ENCODE peak calls at places on chromosomes 13 and 19, in nine cellular contexts. O, U, F, V, R, Z, K, B and T are unnamed samples.

GRCh38 chr13:37187110-37187509 is 81.6 kb upstream of the CSNK1A1L start:
- DNase-seq in K (peak), U (no peak), O (peak), B (no peak), V (no peak), R (peak), F (peak), Z (no peak), T (no peak)

GRCh38 chr13:34822681-34823080 is 119.4 kb upstream of the NBEA start:
- DNase-seq in F (no peak), Z (no peak), K (no peak), V (no peak), R (no peak), O (no peak), U (no peak), B (no peak), T (no peak)

GRCh38 chr19:30342901-30343300 is 29.3 kb upstream of the ZNF536 start:
- DNase-seq in R (no peak), K (no peak), B (no peak), F (no peak), Z (no peak), V (no peak), U (no peak), O (no peak), T (no peak)

GRCh38 chr19:8526345-8527062 is 12.5 kb upstream of the ZNF414 start:
- DNase-seq in K (peak), V (peak), U (peak), B (peak), Z (no peak), O (peak), F (peak), R (peak), T (peak)

GRCh38 chr13:30526612-30527217 is 61.0 kb upstream of the HMGB1 start:
- DNase-seq in B (no peak), O (peak), F (no peak), Z (no peak), U (no peak), R (peak), V (peak), K (no peak), T (no peak)

GRCh38 chr19:39809368-39809767 is 24.6 kb downstream of the DYRK1B start:
- DNase-seq in O (no peak), F (no peak), B (no peak), K (no peak), R (no peak), Z (no peak), V (no peak), U (no peak), T (no peak)

GRCh38 chr13:113225515-113225914 is 16.1 kb downstream of the CUL4A start:
- DNase-seq in B (no peak), O (no peak), R (no peak), V (no peak), K (no peak), U (no peak), F (no peak), Z (no peak), T (no peak)

GRCh38 chr19:29583196-29584006 is 22.7 kb upstream of the POP4 start:
- DNase-seq in V (no peak), R (peak), F (peak), K (no peak), U (no peak), Z (no peak), O (peak), B (no peak), T (no peak)

GRCh38 chr19:10717356-10718204 is at the start of gene DNM2:
- DNase-seq in K (peak), R (peak), F (peak), U (peak), O (peak), V (peak), Z (peak), B (peak), T (peak)

GRCh38 chr19:49400034-49400433 is 12.0 kb downstream of the KASH5 start:
- DNase-seq in U (no peak), K (no peak), O (peak), B (no peak), R (peak), Z (no peak), F (no peak), V (no peak), T (no peak)

GRCh38 chr13:114125589-114125988 is 6.8 kb downstream of the RASA3 start:
- DNase-seq in Z (no peak), F (no peak), R (no peak), K (no peak), V (peak), U (no peak), B (no peak), O (no peak), T (no peak)

GRCh38 chr19:34096020-34096915 is 76.0 kb upstream of the LSM14A start:
- DNase-seq in Z (peak), F (peak), V (no peak), R (peak), O (peak), U (no peak), K (peak), B (no peak), T (no peak)

GRCh38 chr13:96248103-96248502 is 158.2 kb downstream of the HS6ST3 start:
- DNase-seq in K (no peak), U (no peak), V (no peak), F (no peak), Z (no peak), O (no peak), R (no peak), B (no peak), T (no peak)

GRCh38 chr19:35216833-35217707 is 11.5 kb downstream of the FAM187B start:
- DNase-seq in O (no peak), U (peak), B (no peak), R (no peak), K (no peak), V (no peak), Z (no peak), F (peak), T (no peak)

GRCh38 chr19:39602224-39602623 is at the start of gene LGALS13:
- DNase-seq in O (no peak), F (no peak), V (no peak), K (no peak), Z (no peak), R (no peak), B (no peak), U (no peak), T (no peak)

GRCh38 chr13:88925954-88926353 is 1254.8 kb downstream of the SLITRK5 start:
- DNase-seq in F (no peak), Z (no peak), R (no peak), O (no peak), U (no peak), K (no peak), B (no peak), V (no peak), T (no peak)

GRCh38 chr13:68550330-68550729 is 1320.2 kb upstream of the PCDH9 start:
- DNase-seq in Z (no peak), R (no peak), U (no peak), K (no peak), O (no peak), B (no peak), V (no peak), F (no peak), T (no peak)

GRCh38 chr13:73366241-73366640 is 307.4 kb downstream of the KLF5 start:
- DNase-seq in F (no peak), B (no peak), Z (no peak), U (no peak), V (no peak), O (no peak), R (no peak), K (no peak), T (no peak)

GRCh38 chr13:22049384-22049783 is 378.5 kb downstream of the FGF9 start:
- DNase-seq in U (no peak), B (no peak), R (no peak), V (no peak), K (no peak), F (no peak), O (peak), Z (no peak), T (no peak)

GRCh38 chr13:74144269-74144668 is 10.1 kb upstream of the KLF12 start:
- DNase-seq in F (no peak), K (no peak), V (no peak), O (no peak), R (no peak), B (no peak), Z (no peak), U (no peak), T (no peak)

GRCh38 chr13:102405499-102406079 is 3.7 kb upstream of the FGF14 start:
- DNase-seq in Z (no peak), K (no peak), F (peak), U (no peak), R (peak), V (no peak), O (no peak), B (no peak), T (no peak)

GRCh38 chr13:33640832-33641231 is 177.1 kb upstream of the RFC3 start:
- DNase-seq in V (no peak), O (peak), Z (no peak), U (no peak), F (peak), R (no peak), K (no peak), B (no peak), T (no peak)

GRCh38 chr13:114012141-114012540 is 38.3 kb upstream of the C13orf46 start:
- DNase-seq in R (no peak), O (no peak), K (no peak), Z (no peak), F (no peak), V (no peak), B (no peak), U (no peak), T (no peak)

GRCh38 chr13:113616281-113616906 is 31.8 kb downstream of the TFDP1 start:
- DNase-seq in K (no peak), O (no peak), V (no peak), R (no peak), B (no peak), F (no peak), U (no peak), Z (no peak), T (no peak)

GRCh38 chr13:59680429-59681024 is 483.2 kb downstream of the DIAPH3 start:
- DNase-seq in K (peak), Z (peak), B (no peak), R (peak), U (no peak), V (no peak), O (peak), F (peak), T (no peak)

GRCh38 chr13:43303040-43303729 is 279.8 kb downstream of the DNAJC15 start:
- DNase-seq in Z (peak), R (peak), O (peak), B (no peak), F (peak), K (peak), U (peak), V (peak), T (no peak)

DNA sequence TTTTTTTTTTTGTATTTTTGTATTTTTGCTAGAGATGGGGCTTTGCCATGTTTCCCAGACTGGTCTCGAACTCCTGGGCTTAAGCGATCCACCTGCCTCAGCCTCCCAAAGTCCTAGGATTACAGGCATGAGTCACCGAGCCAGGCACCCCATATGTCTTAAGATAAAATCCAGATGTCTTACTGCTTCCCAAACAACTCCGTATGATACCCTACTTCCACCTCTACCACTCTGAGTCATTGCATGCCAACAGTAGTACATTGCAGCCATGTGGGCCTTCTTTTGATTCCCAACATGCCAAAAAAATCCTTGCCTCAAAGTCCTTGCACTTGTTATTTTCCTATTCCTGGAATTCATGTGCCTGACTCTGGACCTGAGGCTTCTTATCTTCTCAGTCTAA is 799.2 kb downstream of the GPC5 start:
- DNase-seq in V (no peak), Z (no peak), U (no peak), R (peak), F (no peak), K (no peak), B (no peak), O (no peak), T (no peak)
- TF ChIP-seq CTCF in V (no peak), Z (no peak), U (no peak), R (no peak), F (no peak), K (no peak), B (no peak), O (no peak), T (no peak)

GRCh38 chr19:54255105-54255775 is 1.8 kb downstream of the LILRB5 start:
- DNase-seq in K (no peak), F (no peak), R (no peak), Z (no peak), V (no peak), B (no peak), O (no peak), U (no peak), T (no peak)
- TF ChIP-seq CTCF in K (no peak), F (no peak), R (no peak), Z (no peak), V (no peak), B (no peak), O (no peak), U (no peak), T (no peak)

GRCh38 chr19:14089412-14089661 is 1.2 kb downstream of the SAMD1 start:
- DNase-seq in U (no peak), Z (no peak), R (peak), K (peak), O (no peak), B (no peak), V (no peak), F (no peak), T (no peak)
- TF ChIP-seq CTCF in U (no peak), Z (no peak), R (peak), K (peak), O (peak), B (no peak), V (no peak), F (peak), T (no peak)

GRCh38 chr19:5806133-5806489 is 1.2 kb downstream of the NRTN start:
- DNase-seq in Z (no peak), O (no peak), R (no peak), B (no peak), V (no peak), K (no peak), F (no peak), U (no peak), T (no peak)
- TF ChIP-seq CTCF in Z (no peak), O (no peak), R (no peak), B (no peak), V (no peak), K (no peak), F (no peak), U (no peak), T (no peak)

GRCh38 chr13:76991796-76992547 is at the start of gene CLN5:
- DNase-seq in K (peak), B (peak), R (peak), O (peak), V (peak), U (peak), F (peak), Z (peak), T (peak)
- TF ChIP-seq CTCF in K (no peak), B (no peak), R (no peak), O (no peak), V (peak), U (no peak), F (no peak), Z (no peak), T (no peak)

GRCh38 chr19:19541572-19541971 is 3.5 kb downstream of the CILP2 start:
- DNase-seq in U (no peak), B (no peak), F (no peak), O (no peak), K (no peak), Z (no peak), V (no peak), R (no peak), T (no peak)
- TF ChIP-seq CTCF in U (no peak), B (no peak), F (no peak), O (no peak), K (no peak), Z (no peak), V (no peak), R (no peak), T (no peak)

GRCh38 chr19:42635233-42635539 is 40.5 kb upstream of the CEACAM8 start:
- DNase-seq in B (no peak), V (no peak), U (no peak), R (no peak), Z (no peak), K (no peak), F (no peak), O (no peak), T (no peak)
- TF ChIP-seq CTCF in B (no peak), V (no peak), U (no peak), R (no peak), Z (no peak), K (peak), F (no peak), O (no peak), T (no peak)

GRCh38 chr19:7346488-7346971 is 2.2 kb upstream of the ARHGEF18 start:
- DNase-seq in B (no peak), K (no peak), V (no peak), Z (no peak), O (no peak), U (no peak), R (no peak), F (no peak), T (no peak)
- TF ChIP-seq CTCF in B (no peak), K (no peak), V (no peak), Z (no peak), O (no peak), U (no peak), R (no peak), F (no peak), T (no peak)

GRCh38 chr19:36225219-36225892 is 10.4 kb downstream of the ZNF146 start:
- DNase-seq in F (peak), Z (no peak), V (no peak), U (no peak), B (no peak), O (peak), K (no peak), R (peak), T (no peak)
- TF ChIP-seq CTCF in F (no peak), Z (no peak), V (no peak), U (no peak), B (no peak), O (no peak), K (no peak), R (no peak), T (no peak)